ENCODE peak calls at places on chromosomes 5 and 9, in nine cellular contexts. U is heart left ventricle, C is heart right ventricle, H is GM23338, G is kidney, D is mammary epithelial cell, R is osteoblast, F is tibial artery, T is SK-N-SH. L is an unnamed sample. For H3K36me3, the result is how much of the 10 kb centered on the place peaks cover.

GRCh38 chr9:123365287-123365880 is 9.4 kb downstream of the CRB2 start:
- DNase-seq in U (no peak), D (no peak), C (no peak), R (peak), G (no peak), F (no peak), T (no peak), H (peak), L (no peak)

GRCh38 chr5:91632871-91633270 is 249.8 kb upstream of the ARRDC3 start:
- DNase-seq in R (no peak), H (no peak), C (no peak), F (no peak), D (no peak), T (no peak), U (no peak), G (no peak), L (no peak)

GRCh38 chr9:5428794-5429528 is 8.8 kb downstream of the PLGRKT start:
- DNase-seq in C (no peak), D (no peak), G (no peak), F (no peak), T (no peak), H (no peak), U (no peak), R (no peak), L (no peak)

GRCh38 chr5:78483809-78484521 is 123.5 kb downstream of the SCAMP1 start:
- DNase-seq in T (no peak), R (no peak), F (no peak), G (no peak), H (no peak), D (no peak), U (no peak), C (no peak), L (no peak)

GRCh38 chr9:87594218-87594617 is 96.6 kb downstream of the DAPK1 start:
- DNase-seq in T (no peak), G (no peak), U (no peak), D (no peak), C (no peak), F (no peak), H (no peak), R (no peak), L (no peak)

GRCh38 chr5:115319007-115319406 is 22.6 kb upstream of the CCDC112 start:
- DNase-seq in C (no peak), D (no peak), H (no peak), U (no peak), G (no peak), F (no peak), R (no peak), T (no peak), L (no peak)

GRCh38 chr5:150181035-150181434 is 8.8 kb upstream of the SLC6A7 start:
- DNase-seq in F (no peak), T (no peak), C (no peak), G (no peak), U (no peak), D (no peak), R (no peak), H (no peak), L (no peak)

GRCh38 chr5:14557840-14558239 is 23.8 kb upstream of the OTULINL start:
- DNase-seq in U (no peak), H (no peak), T (no peak), D (no peak), R (no peak), C (no peak), G (no peak), F (no peak), L (no peak)

GRCh38 chr9:125884196-125884595 is 137.0 kb downstream of the PBX3 start:
- DNase-seq in G (no peak), F (no peak), R (no peak), U (no peak), C (no peak), D (no peak), T (no peak), H (no peak), L (no peak)

GRCh38 chr5:99059685-99060084 is 130.9 kb upstream of the CHD1 start:
- DNase-seq in R (no peak), H (no peak), G (no peak), U (no peak), C (no peak), D (no peak), T (no peak), F (no peak), L (no peak)

GRCh38 chr5:1037671-1038416 is 29.2 kb downstream of the NKD2 start:
- DNase-seq in H (no peak), C (peak), G (peak), U (peak), F (no peak), R (peak), T (peak), D (no peak), L (peak)

GRCh38 chr5:126535856-126536545 is 59.0 kb downstream of the ALDH7A1 start:
- DNase-seq in G (no peak), C (no peak), H (no peak), D (no peak), T (no peak), F (no peak), U (no peak), R (no peak), L (no peak)

GRCh38 chr5:178762391-178762790 is 31.9 kb upstream of the ZNF354A start:
- DNase-seq in D (peak), F (no peak), R (no peak), G (no peak), T (no peak), C (no peak), U (no peak), H (no peak), L (no peak)

GRCh38 chr5:36596756-36597155 is 9.7 kb upstream of the SLC1A3 start:
- DNase-seq in T (no peak), R (no peak), D (no peak), G (no peak), C (no peak), F (no peak), H (peak), U (no peak), L (no peak)

GRCh38 chr5:157494178-157494830 is 34.3 kb downstream of the NIPAL4 start:
- DNase-seq in U (no peak), R (no peak), T (no peak), H (no peak), C (no peak), F (no peak), D (no peak), G (no peak), L (no peak)

GRCh38 chr5:96384353-96384752 is 48.7 kb downstream of the PCSK1 start:
- DNase-seq in C (peak), D (peak), H (no peak), G (no peak), F (peak), T (no peak), R (peak), U (peak), L (no peak)

GRCh38 chr5:36880761-36881160 is 4.2 kb downstream of the NIPBL start:
- DNase-seq in D (peak), C (no peak), R (no peak), T (no peak), U (no peak), F (no peak), G (no peak), H (no peak), L (no peak)

GRCh38 chr5:139640432-139641115 is 7.6 kb upstream of the CXXC5 start:
- DNase-seq in D (no peak), R (peak), T (peak), U (peak), H (peak), C (no peak), G (peak), F (peak), L (no peak)

GRCh38 chr5:15752886-15753285 is 252.9 kb downstream of the FBXL7 start:
- DNase-seq in H (no peak), U (peak), R (peak), G (peak), F (peak), D (no peak), C (peak), T (no peak), L (peak)

GRCh38 chr9:78958887-78959286 is 612.9 kb upstream of the TLE4 start:
- DNase-seq in R (no peak), U (no peak), D (peak), T (no peak), F (no peak), H (peak), C (no peak), G (no peak), L (peak)
- TF ChIP-seq CTCF in R (peak), U (no peak), D (peak), T (peak), F (no peak), H (peak), C (no peak), G (no peak), L (peak)

DNA sequence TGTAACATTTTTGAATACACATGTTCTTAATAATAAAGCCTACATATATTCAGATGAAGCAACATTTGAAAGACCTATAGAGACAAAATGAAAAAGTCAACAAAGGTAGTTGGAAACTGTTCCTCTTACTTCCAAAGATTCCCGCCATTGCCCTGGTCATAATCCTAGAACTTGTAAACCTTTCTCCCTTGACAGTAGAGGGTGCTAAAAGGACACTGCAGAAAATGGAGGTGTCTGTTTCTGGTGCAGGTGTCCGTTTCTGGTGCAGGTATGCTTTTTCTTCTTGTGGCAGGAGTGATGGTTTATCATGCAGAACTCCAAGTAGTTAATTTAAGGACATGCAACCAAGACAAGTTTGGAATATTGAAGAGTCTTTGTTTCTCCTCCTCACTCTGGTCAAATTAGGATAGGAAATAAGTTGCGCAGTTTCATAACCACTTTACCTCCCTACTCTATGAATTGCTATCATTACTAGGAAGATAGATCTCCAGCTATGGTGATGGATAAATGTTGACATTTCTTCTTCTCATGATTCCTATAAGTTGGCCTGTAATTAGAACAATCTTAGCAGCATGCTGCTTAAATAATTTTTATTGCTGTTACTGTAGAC is 56.0 kb upstream of the FAM174A start:
- DNase-seq in F (no peak), H (peak), D (peak), U (no peak), C (no peak), R (peak), G (no peak), T (peak), L (peak)
- H3K4me3 ChIP-seq in F (no peak), H (no peak), D (no peak), U (no peak), C (no peak), R (no peak), G (no peak), T (no peak), L (no peak)

GRCh38 chr5:175513297-175513696 is 34.9 kb downstream of the SFXN1 start:
- DNase-seq in D (no peak), H (no peak), U (no peak), C (no peak), F (no peak), T (no peak), G (no peak), R (no peak), L (no peak)

GRCh38 chr5:175513726-175514125 is 35.4 kb downstream of the SFXN1 start:
- DNase-seq in R (no peak), G (no peak), F (no peak), U (no peak), H (no peak), C (no peak), T (no peak), D (no peak), L (no peak)

DNA sequence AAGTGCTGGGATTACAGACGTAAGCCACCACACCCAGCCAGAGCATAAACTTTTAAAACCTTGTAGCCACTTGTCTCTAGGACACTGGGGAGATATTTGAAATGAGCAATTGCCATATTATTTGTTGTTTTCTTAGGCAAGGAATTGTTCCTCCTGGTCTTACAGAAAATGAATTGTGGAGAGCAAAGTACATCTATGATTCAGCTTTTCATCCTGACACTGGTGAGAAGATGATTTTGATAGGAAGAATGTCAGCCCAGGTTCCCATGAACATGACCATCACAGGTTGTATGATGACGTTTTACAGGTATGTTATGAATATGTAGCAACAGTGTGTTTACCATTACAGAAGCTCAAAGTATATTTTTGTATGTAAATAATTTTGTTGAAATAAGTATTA is 30.5 kb downstream of the SFXN1 start:
- DNase-seq in D (peak), R (no peak), H (no peak), U (no peak), C (no peak), F (no peak), T (no peak), G (no peak), L (no peak)
- H3K36me3 ChIP-seq in D (under half), R (under half), H (under half), U (half or more), C (half or more), F (half or more), T (under half), G (under half), L (half or more)

GRCh38 chr5:180541710-180542109 is 47.5 kb downstream of the CNOT6 start:
- DNase-seq in D (no peak), C (no peak), R (no peak), F (no peak), G (no peak), H (peak), U (no peak), T (no peak), L (no peak)
- TF ChIP-seq CTCF in D (no peak), C (no peak), R (no peak), F (no peak), G (no peak), H (peak), U (no peak), T (no peak), L (no peak)

DNA sequence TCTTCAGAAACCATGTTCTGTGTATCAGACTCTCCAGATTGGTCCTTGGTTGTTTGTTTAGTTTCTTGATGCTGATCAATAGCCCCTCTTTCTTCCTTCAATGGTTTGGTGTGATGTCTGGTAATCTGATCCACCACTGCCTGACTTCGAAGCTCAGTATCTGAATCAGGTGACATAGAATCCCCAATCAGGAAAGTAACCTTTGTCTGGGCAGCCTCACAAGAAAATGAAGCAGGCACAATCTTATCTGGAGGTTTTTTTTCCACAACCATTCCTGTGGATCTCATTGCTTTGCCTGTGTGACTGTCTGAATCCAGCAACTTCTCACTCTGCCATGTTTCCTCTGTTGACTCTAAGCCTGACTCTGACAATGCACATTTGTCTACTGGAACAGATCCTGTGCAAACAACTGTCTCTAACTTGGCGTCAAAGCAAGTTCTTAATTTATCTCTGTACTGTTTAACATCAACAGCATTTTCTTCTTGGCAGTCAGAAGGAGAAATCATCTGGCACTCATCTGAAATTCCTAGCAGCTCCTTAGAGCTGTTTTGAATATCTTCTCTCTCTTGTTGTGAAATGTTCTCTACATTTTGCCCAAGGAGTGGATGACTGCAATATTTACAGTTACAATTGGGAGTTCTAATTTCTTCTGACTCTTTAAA is 37.1 kb upstream of the RAPGEF6 start:
- DNase-seq in C (no peak), D (no peak), R (peak), T (no peak), H (peak), G (no peak), U (no peak), F (no peak), L (no peak)
- H3K4me3 ChIP-seq in C (no peak), D (no peak), R (peak), T (no peak), H (no peak), G (no peak), U (no peak), F (no peak), L (no peak)

DNA sequence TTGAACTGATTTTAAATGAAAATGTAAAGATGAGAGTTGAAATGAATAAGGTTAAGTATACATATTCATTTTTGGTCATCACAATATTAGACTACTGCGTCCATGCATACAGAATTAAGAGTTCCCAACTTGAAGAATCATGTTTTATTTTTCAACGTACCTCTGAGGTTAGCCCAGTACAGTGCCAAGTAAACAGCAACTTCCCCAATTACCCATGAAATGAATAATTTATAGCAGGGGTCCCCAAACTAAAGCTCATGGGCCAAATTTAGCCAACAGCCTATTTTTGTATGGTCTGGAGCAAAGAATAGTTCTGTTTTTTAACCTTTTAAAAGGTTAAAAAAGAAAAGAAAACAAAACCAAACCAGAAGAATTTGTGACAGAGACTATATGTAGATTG is 167.9 kb downstream of the CDC42SE2 start:
- DNase-seq in C (no peak), U (no peak), F (no peak), T (no peak), D (no peak), G (no peak), H (no peak), R (no peak), L (no peak)
- H3K36me3 ChIP-seq in C (half or more), U (half or more), F (half or more), T (under half), D (under half), G (under half), H (under half), R (under half), L (half or more)

DNA sequence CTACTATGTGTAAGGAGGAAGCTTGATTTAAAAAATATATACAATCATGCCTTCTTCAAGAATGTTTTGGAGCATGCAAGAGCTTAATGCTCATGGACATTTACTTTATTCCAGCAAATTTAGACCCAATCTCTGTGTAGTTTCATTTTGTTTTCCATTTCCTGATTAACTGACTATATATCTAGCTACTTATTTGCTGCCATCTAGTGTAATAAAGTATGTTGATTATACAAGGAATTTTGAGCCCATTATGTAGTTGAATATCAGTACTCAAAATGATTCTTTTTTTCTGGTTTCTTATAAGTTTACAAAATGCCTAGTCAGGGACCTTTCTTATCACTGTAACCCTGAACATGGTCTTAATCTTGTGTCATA is 100.0 kb upstream of the CCDC152 start:
- DNase-seq in H (no peak), F (no peak), R (no peak), D (peak), T (no peak), U (no peak), C (no peak), G (no peak), L (no peak)
- TF ChIP-seq CTCF in H (peak), F (peak), R (peak), D (peak), T (peak), U (peak), C (peak), G (no peak), L (no peak)

GRCh38 chr9:21579209-21579608 is 97.1 kb upstream of the IFNE start:
- DNase-seq in R (no peak), H (no peak), T (no peak), G (no peak), U (no peak), D (no peak), F (no peak), C (no peak), L (no peak)
- H3K4me3 ChIP-seq in R (peak), H (no peak), T (no peak), G (no peak), U (no peak), D (no peak), F (no peak), C (no peak), L (no peak)

L was measured in BE2C.